ENCODE peak calls at places on chromosome 4, in four cellular contexts. T, A, R and P are unnamed samples.
A peak's percentile ranks its signal among the peaks of the same experiment; 100 is the strongest.

GRCh38 chr4:139014391-139015268 is 951 bp upstream of the NOCT start:
- DNase-seq in A (peak; percentile 64), R (peak; percentile 37), T (peak; percentile 77), P (peak; percentile 32)

GRCh38 chr4:97235516-97235915 is 907.8 kb downstream of the STPG2 start:
- DNase-seq in T (no peak), R (no peak), A (no peak), P (no peak)

GRCh38 chr4:53365121-53365485 is 758 bp downstream of the SCFD2 start:
- DNase-seq in R (peak; percentile 34), T (no peak), A (peak; percentile 11), P (no peak)

GRCh38 chr4:1618438-1618837 is 65.7 kb downstream of the FAM53A start:
- DNase-seq in T (no peak), R (no peak), A (no peak), P (no peak)

GRCh38 chr4:94349193-94349592 is 6.6 kb upstream of the HPGDS start:
- DNase-seq in A (no peak), T (no peak), R (no peak), P (no peak)

GRCh38 chr4:112348488-112349158 is 51.5 kb downstream of the ALPK1 start:
- DNase-seq in A (peak; percentile 65), R (peak; percentile 57), T (peak; percentile 17), P (no peak)

GRCh38 chr4:118682928-118683327 is 2.3 kb upstream of the METTL14 start:
- DNase-seq in T (peak; percentile 13), A (peak; percentile 30), R (peak; percentile 39), P (no peak)

GRCh38 chr4:134200811-134201215 is 776 bp downstream of the PABPC4L start:
- DNase-seq in T (no peak), R (peak; percentile 7), A (no peak), P (no peak)

GRCh38 chr4:79682161-79682560 is 274.1 kb upstream of the GK2 start:
- DNase-seq in R (no peak), A (no peak), T (no peak), P (no peak)

GRCh38 chr4:1351854-1352633 is 5.0 kb downstream of the UVSSA start:
- DNase-seq in R (peak; percentile 80), T (peak; percentile 58), A (peak; percentile 52), P (peak; percentile 20)

GRCh38 chr4:143021384-143021783 is 163.3 kb upstream of the USP38 start:
- DNase-seq in A (no peak), R (no peak), T (no peak), P (peak; percentile 47)

GRCh38 chr4:159925770-159926169 is 822.9 kb downstream of the RAPGEF2 start:
- DNase-seq in T (no peak), A (no peak), R (no peak), P (no peak)

GRCh38 chr4:98166025-98166730 is 22.9 kb upstream of the STPG2 start:
- DNase-seq in R (no peak), T (peak; percentile 20), A (no peak), P (no peak)

GRCh38 chr4:848307-848691 is 22.4 kb upstream of the CPLX1 start:
- DNase-seq in R (no peak), A (no peak), T (no peak), P (no peak)

GRCh38 chr4:37008199-37008598 is 236.3 kb upstream of the NWD2 start:
- DNase-seq in A (peak; percentile 94), R (no peak), T (peak; percentile 6), P (no peak)

GRCh38 chr4:158428242-158428641 is 93.4 kb upstream of the RXFP1 start:
- DNase-seq in A (no peak), T (no peak), R (no peak), P (no peak)

GRCh38 chr4:184911310-184911709 is 85.5 kb upstream of the ACSL1 start:
- DNase-seq in A (no peak), T (no peak), R (no peak), P (no peak)

GRCh38 chr4:68249434-68249833 is 3.9 kb upstream of the TMPRSS11B start:
- DNase-seq in R (no peak), A (no peak), T (no peak), P (no peak)

GRCh38 chr4:26218677-26219181 is 102.1 kb upstream of the RBPJ start:
- DNase-seq in T (no peak), R (no peak), A (no peak), P (peak; percentile 5)

GRCh38 chr4:143380651-143381050 is 44.0 kb downstream of the GAB1 start:
- DNase-seq in R (no peak), A (peak; percentile 16), T (no peak), P (no peak)

GRCh38 chr4:155809835-155810234 is 51.0 kb downstream of the GUCY1B1 start:
- DNase-seq in R (peak; percentile 4), A (peak; percentile 64), T (peak; percentile 27), P (peak; percentile 55)

GRCh38 chr4:144645102-144645469 is 870 bp upstream of the HHIP start:
- DNase-seq in A (no peak), T (no peak), R (no peak), P (no peak)

GRCh38 chr4:139584784-139585183 is 28.8 kb upstream of the SETD7 start:
- DNase-seq in A (no peak), R (no peak), T (no peak), P (no peak)

GRCh38 chr4:164906368-164906767 is 29.4 kb downstream of the APELA start:
- DNase-seq in T (no peak), A (no peak), R (no peak), P (no peak)

GRCh38 chr4:156378053-156378665 is 424.5 kb upstream of the CTSO start:
- DNase-seq in R (no peak), T (no peak), A (peak; percentile 2), P (no peak)

GRCh38 chr4:22897520-22898108 is 204.9 kb downstream of the GBA3 start:
- DNase-seq in A (peak; percentile 16), T (peak; percentile 3), R (peak; percentile 26), P (no peak)

GRCh38 chr4:23962462-23962861 is 72.6 kb upstream of the PPARGC1A start:
- DNase-seq in T (no peak), A (peak; percentile 74), R (no peak), P (no peak)

GRCh38 chr4:26076000-26076587 is 162.1 kb downstream of the SMIM20 start:
- DNase-seq in R (no peak), T (no peak), A (no peak), P (peak; percentile 84)

GRCh38 chr4:121408-122084 is 2.8 kb upstream of the ZNF718 start:
- DNase-seq in A (no peak), T (no peak), R (no peak), P (no peak)

GRCh38 chr4:56746639-56747038 is 65.5 kb upstream of the HOPX start:
- DNase-seq in T (no peak), A (no peak), R (no peak), P (no peak)

DNA sequence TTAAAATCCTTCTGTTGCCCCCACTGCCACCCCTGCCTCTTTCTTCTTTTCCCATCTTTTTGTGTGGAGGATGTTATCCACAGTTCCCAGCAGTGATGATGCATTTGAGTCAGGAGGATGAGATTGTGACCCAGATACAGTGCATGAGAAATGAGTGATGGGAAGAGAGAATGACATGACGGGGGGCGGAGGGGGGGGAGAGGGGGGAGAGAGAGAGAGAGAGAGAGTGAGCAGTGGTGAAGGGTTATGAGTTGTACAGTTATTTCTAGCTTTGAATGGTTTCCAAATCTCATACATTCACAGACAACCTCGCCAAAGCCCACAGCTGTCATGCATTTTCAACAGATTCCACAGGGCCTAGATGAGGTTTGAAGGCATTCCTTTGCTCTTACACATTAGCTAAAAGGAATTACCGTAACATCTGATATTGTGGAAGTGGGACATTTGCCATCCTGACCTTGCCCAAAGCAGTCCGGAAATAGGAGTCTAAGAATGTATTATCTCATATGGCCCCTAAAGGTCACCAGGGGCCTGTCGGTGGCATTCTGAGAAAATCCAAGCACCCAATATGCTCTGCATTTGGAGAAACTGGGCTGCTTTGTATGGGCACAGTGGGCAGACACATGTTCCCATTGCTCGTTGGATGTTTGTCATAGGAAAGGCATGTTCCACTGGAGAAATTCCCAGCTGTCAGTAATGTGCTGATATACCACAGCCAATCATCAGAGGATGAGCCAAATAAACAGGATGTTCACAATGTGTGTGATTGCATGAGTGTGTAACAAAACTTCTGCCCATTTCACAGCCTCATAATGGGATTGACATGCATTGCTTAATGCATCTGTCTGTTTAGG is 435.8 kb downstream of the SPRY1 start:
- DNase-seq in T (no peak), R (no peak), A (no peak), P (no peak)
- TF ChIP-seq SMC3 in T (no peak), R (no peak), A (no peak), P (no peak)

DNA sequence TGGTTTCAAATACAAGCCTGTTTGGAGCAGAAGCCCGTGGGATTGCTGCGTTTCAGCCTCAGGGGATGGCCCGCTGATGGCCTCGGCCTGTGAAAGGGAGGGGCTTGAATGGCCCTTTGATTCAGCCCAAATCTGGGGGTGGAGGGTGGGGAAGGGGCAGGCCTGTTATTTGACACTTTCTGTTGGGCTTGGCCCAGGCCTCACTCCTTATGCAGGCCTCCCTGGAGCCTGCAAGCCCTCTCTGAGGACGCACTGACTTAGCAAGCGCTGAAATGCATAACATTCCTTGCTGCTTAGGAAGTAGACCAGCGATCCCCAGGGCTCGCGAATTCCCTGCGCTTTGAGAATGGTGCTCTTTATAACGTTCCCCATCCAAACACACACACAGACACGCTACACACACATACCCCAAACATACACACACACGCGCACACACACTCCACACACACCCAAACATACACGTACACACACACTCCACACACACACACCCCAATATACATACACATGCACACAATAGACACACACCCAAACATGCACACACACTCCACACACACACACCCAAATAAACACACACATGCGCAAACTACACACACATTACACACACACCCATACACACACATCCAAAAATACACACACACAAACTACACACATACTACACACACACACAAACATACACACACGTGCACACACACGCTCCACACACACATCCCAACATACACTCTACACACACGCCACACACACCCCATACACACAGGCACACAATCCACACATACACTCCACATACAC is 29.6 kb downstream of the TLR10 start:
- DNase-seq in T (no peak), R (peak; percentile 17), A (peak; percentile 38), P (no peak)
- TF ChIP-seq KDM1A in T (no peak), R (no peak), A (no peak), P (no peak)

GRCh38 chr4:89572224-89572858 is 264.6 kb downstream of the SNCA start:
- DNase-seq in R (no peak), T (no peak), A (no peak), P (no peak)
- TF ChIP-seq CHD4 in R (no peak), T (no peak), A (no peak), P (no peak)

DNA sequence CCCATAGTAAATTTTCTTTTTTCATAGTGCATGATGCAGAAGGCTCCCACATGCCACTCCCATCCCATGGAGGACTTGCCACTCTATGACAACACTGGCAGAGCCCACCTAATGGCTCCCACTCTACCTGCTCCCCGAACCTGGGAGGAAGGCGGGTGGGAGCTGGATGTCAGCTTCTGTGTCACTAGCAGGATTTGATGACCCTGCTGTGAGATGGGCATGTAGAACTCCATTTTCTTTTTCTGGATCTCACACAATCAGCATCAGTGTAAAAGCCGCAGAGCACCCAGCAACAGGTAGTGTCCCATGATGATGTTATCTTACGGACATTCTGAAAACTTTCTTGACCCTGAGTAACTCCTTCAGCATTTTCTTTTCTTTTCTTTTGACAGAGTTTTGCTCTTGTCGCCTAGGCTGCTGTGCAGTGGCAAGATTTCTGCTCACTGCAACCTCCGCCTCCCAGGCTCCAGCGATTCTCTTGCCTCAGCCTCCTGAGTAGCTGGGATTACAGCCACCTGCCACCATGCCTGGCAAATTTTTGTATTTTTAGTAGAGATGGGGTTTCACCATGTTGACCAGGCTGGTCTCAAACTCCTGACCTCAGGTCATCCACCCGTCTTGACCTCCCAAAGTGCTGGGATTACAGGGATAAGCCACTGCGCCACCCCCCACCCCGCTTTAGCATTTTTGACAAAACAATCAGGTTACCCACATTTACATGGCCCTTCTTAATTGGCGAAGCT is 15.0 kb upstream of the ADH1A start:
- DNase-seq in T (no peak), R (no peak), A (no peak), P (no peak)
- TF ChIP-seq SMC3 in T (no peak), R (no peak), A (no peak), P (no peak)

GRCh38 chr4:8836664-8837171 is 34.9 kb downstream of the HMX1 start:
- DNase-seq in T (no peak), A (no peak), R (no peak), P (no peak)
- TF ChIP-seq KDM1A in T (no peak), A (no peak), R (no peak), P (no peak)